ENCODE peak calls at places on chromosome 19, in ten cellular contexts. One of them, this sample, is unnamed.

GRCh38 chr19:55082023-55082851 is 6.6 kb downstream of the EPS8L1 start:
- DNase-seq in aorta: no peak
- DNase-seq in neural progenitor cell: peak; percentile 72
- DNase-seq in IMR-90: peak; percentile 42
- DNase-seq in GM12864: peak; percentile 18
- DNase-seq in heart left ventricle: no peak
- DNase-seq in GM23248: peak; percentile 46
- DNase-seq in fibroblast of mammary gland: peak; percentile 57
- DNase-seq in body of pancreas: no peak
- DNase-seq in SJSA1: peak; percentile 71
- DNase-seq in this sample: peak; percentile 34

GRCh38 chr19:16066611-16067104 is 9.6 kb upstream of the TPM4 start:
- DNase-seq in aorta: no peak
- DNase-seq in neural progenitor cell: no peak
- DNase-seq in IMR-90: peak; percentile 76
- DNase-seq in GM12864: no peak
- DNase-seq in heart left ventricle: no peak
- DNase-seq in GM23248: peak; percentile 60
- DNase-seq in fibroblast of mammary gland: peak; percentile 86
- DNase-seq in body of pancreas: no peak
- DNase-seq in SJSA1: peak; percentile 58
- DNase-seq in this sample: peak; percentile 81

GRCh38 chr19:32357720-32358119 is 12.3 kb downstream of the ZNF507 start:
- DNase-seq in aorta: no peak
- DNase-seq in neural progenitor cell: no peak
- DNase-seq in IMR-90: no peak
- DNase-seq in GM12864: no peak
- DNase-seq in heart left ventricle: no peak
- DNase-seq in GM23248: peak; percentile 18
- DNase-seq in fibroblast of mammary gland: peak; percentile 23
- DNase-seq in body of pancreas: no peak
- DNase-seq in SJSA1: no peak
- DNase-seq in this sample: no peak

GRCh38 chr19:12163841-12164240 is 945 bp downstream of the ZNF136 start:
- DNase-seq in aorta: no peak
- DNase-seq in neural progenitor cell: peak; percentile 24
- DNase-seq in IMR-90: peak; percentile 56
- DNase-seq in GM12864: no peak
- DNase-seq in heart left ventricle: no peak
- DNase-seq in GM23248: peak; percentile 87
- DNase-seq in fibroblast of mammary gland: peak; percentile 51
- DNase-seq in body of pancreas: no peak
- DNase-seq in SJSA1: no peak
- DNase-seq in this sample: peak; percentile 36

GRCh38 chr19:39307822-39308530 is 11.8 kb downstream of the IFNL1 start:
- DNase-seq in aorta: peak; percentile 77
- DNase-seq in neural progenitor cell: peak; percentile 68
- DNase-seq in IMR-90: no peak
- DNase-seq in GM12864: no peak
- DNase-seq in heart left ventricle: no peak
- DNase-seq in GM23248: peak; percentile 19
- DNase-seq in fibroblast of mammary gland: no peak
- DNase-seq in body of pancreas: no peak
- DNase-seq in SJSA1: no peak
- DNase-seq in this sample: no peak

GRCh38 chr19:18999016-18999758 is 34.1 kb downstream of the SUGP2 start:
- DNase-seq in aorta: no peak
- DNase-seq in neural progenitor cell: no peak
- DNase-seq in IMR-90: peak; percentile 58
- DNase-seq in GM12864: no peak
- DNase-seq in heart left ventricle: no peak
- DNase-seq in GM23248: peak; percentile 21
- DNase-seq in fibroblast of mammary gland: peak; percentile 15
- DNase-seq in body of pancreas: no peak
- DNase-seq in SJSA1: no peak
- DNase-seq in this sample: no peak

GRCh38 chr19:53977429-53977990 is 13.9 kb upstream of the CACNG6 start:
- DNase-seq in aorta: peak; percentile 85
- DNase-seq in neural progenitor cell: peak; percentile 95
- DNase-seq in IMR-90: peak; percentile 78
- DNase-seq in GM12864: peak; percentile 21
- DNase-seq in heart left ventricle: peak; percentile 89
- DNase-seq in GM23248: peak; percentile 93
- DNase-seq in fibroblast of mammary gland: peak; percentile 80
- DNase-seq in body of pancreas: peak; percentile 77
- DNase-seq in SJSA1: peak; percentile 72
- DNase-seq in this sample: peak; percentile 76

GRCh38 chr19:3954107-3954506 is 16.8 kb downstream of the DAPK3 start:
- DNase-seq in aorta: no peak
- DNase-seq in neural progenitor cell: no peak
- DNase-seq in IMR-90: no peak
- DNase-seq in GM12864: no peak
- DNase-seq in heart left ventricle: peak; percentile 78
- DNase-seq in GM23248: no peak
- DNase-seq in fibroblast of mammary gland: no peak
- DNase-seq in body of pancreas: no peak
- DNase-seq in SJSA1: no peak
- DNase-seq in this sample: no peak

GRCh38 chr19:36081385-36081784 is 26.7 kb downstream of the WDR62 start:
- DNase-seq in aorta: no peak
- DNase-seq in neural progenitor cell: no peak
- DNase-seq in IMR-90: peak; percentile 10
- DNase-seq in GM12864: no peak
- DNase-seq in heart left ventricle: no peak
- DNase-seq in GM23248: no peak
- DNase-seq in fibroblast of mammary gland: peak; percentile 9
- DNase-seq in body of pancreas: no peak
- DNase-seq in SJSA1: no peak
- DNase-seq in this sample: no peak

GRCh38 chr19:532578-533484 is 1.3 kb downstream of the CDC34 start:
- DNase-seq in aorta: peak; percentile 93
- DNase-seq in neural progenitor cell: peak; percentile 86
- DNase-seq in IMR-90: peak; percentile 64
- DNase-seq in GM12864: no peak
- DNase-seq in heart left ventricle: peak; percentile 88
- DNase-seq in GM23248: peak; percentile 83
- DNase-seq in fibroblast of mammary gland: peak; percentile 74
- DNase-seq in body of pancreas: peak; percentile 90
- DNase-seq in SJSA1: no peak
- DNase-seq in this sample: peak; percentile 76

GRCh38 chr19:44993926-44994537 is 7.2 kb upstream of the RELB start:
- DNase-seq in aorta: no peak
- DNase-seq in neural progenitor cell: no peak
- DNase-seq in IMR-90: no peak
- DNase-seq in GM12864: no peak
- DNase-seq in heart left ventricle: no peak
- DNase-seq in GM23248: no peak
- DNase-seq in fibroblast of mammary gland: no peak
- DNase-seq in body of pancreas: no peak
- DNase-seq in SJSA1: no peak
- DNase-seq in this sample: no peak

GRCh38 chr19:32651729-32652140 is 23.2 kb downstream of the ANKRD27 start:
- DNase-seq in aorta: no peak
- DNase-seq in neural progenitor cell: peak; percentile 81
- DNase-seq in IMR-90: peak; percentile 11
- DNase-seq in GM12864: no peak
- DNase-seq in heart left ventricle: peak; percentile 75
- DNase-seq in GM23248: no peak
- DNase-seq in fibroblast of mammary gland: no peak
- DNase-seq in body of pancreas: no peak
- DNase-seq in SJSA1: no peak
- DNase-seq in this sample: peak; percentile 23

DNA sequence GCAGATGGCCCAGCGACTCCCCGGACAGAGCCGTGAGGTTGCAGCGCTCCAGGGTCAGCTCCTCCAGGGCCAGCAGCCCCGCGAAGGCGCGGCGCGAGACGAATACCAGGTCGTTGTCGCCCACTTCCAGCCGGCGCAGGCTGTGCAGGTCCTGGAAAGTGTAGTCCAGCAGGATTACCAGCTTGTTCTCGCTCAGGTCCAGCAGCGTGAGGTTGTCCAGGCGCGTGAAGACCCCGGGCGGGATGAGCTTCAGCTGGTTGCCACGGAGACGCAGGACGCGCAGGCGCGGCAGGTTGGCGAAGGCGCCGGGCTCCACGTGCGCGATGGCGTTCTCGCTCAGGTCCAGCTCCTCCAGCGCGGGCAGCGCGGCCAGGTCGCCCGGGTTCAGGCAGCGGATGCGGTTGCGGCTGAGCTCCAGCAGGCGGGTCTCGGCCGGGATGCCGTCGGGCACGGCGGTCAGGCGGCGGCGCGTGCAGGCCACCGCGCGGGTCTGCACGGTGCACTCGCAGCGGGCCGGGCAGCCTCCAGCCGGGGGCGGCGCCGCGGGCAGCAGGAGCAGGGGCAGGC is 9.3 kb upstream of the PEAK3 start:
- DNase-seq in aorta: peak; percentile 78
- DNase-seq in neural progenitor cell: peak; percentile 92
- DNase-seq in IMR-90: no peak
- DNase-seq in GM12864: no peak
- DNase-seq in heart left ventricle: no peak
- DNase-seq in GM23248: peak; percentile 32
- DNase-seq in fibroblast of mammary gland: no peak
- DNase-seq in body of pancreas: no peak
- DNase-seq in SJSA1: no peak
- DNase-seq in this sample: no peak
- H3K4me3 ChIP-seq in aorta: no peak overlapping the region
- H3K4me3 ChIP-seq in neural progenitor cell: peak overlapping the region; percentile 34
- H3K4me3 ChIP-seq in IMR-90: no peak overlapping the region
- H3K4me3 ChIP-seq in GM12864: peak overlapping the region; percentile 63
- H3K4me3 ChIP-seq in heart left ventricle: peak overlapping the region; percentile 44
- H3K4me3 ChIP-seq in GM23248: no peak overlapping the region
- H3K4me3 ChIP-seq in fibroblast of mammary gland: no peak overlapping the region
- H3K4me3 ChIP-seq in body of pancreas: no peak overlapping the region
- H3K4me3 ChIP-seq in SJSA1: no peak overlapping the region
- H3K4me3 ChIP-seq in this sample: no peak overlapping the region

GRCh38 chr19:29927944-29928669 is 13.9 kb upstream of the URI1 start:
- DNase-seq in aorta: no peak
- DNase-seq in neural progenitor cell: peak; percentile 68
- DNase-seq in IMR-90: no peak
- DNase-seq in GM12864: peak; percentile 65
- DNase-seq in heart left ventricle: no peak
- DNase-seq in GM23248: no peak
- DNase-seq in fibroblast of mammary gland: no peak
- DNase-seq in body of pancreas: no peak
- DNase-seq in SJSA1: no peak
- DNase-seq in this sample: no peak
- H3K4me3 ChIP-seq in aorta: no peak overlapping the region
- H3K4me3 ChIP-seq in neural progenitor cell: no peak overlapping the region
- H3K4me3 ChIP-seq in IMR-90: no peak overlapping the region
- H3K4me3 ChIP-seq in GM12864: no peak overlapping the region
- H3K4me3 ChIP-seq in heart left ventricle: no peak overlapping the region
- H3K4me3 ChIP-seq in GM23248: no peak overlapping the region
- H3K4me3 ChIP-seq in fibroblast of mammary gland: no peak overlapping the region
- H3K4me3 ChIP-seq in body of pancreas: no peak overlapping the region
- H3K4me3 ChIP-seq in SJSA1: no peak overlapping the region
- H3K4me3 ChIP-seq in this sample: peak overlapping the region; percentile 30

GRCh38 chr19:8148088-8148409 is 1.3 kb downstream of the FBN3 start:
- DNase-seq in aorta: no peak
- DNase-seq in neural progenitor cell: no peak
- DNase-seq in IMR-90: no peak
- DNase-seq in GM12864: no peak
- DNase-seq in heart left ventricle: no peak
- DNase-seq in GM23248: no peak
- DNase-seq in fibroblast of mammary gland: no peak
- DNase-seq in body of pancreas: no peak
- DNase-seq in SJSA1: no peak
- DNase-seq in this sample: no peak
- H3K4me3 ChIP-seq in aorta: no peak overlapping the region
- H3K4me3 ChIP-seq in neural progenitor cell: peak overlapping the region; percentile 90
- H3K4me3 ChIP-seq in IMR-90: no peak overlapping the region
- H3K4me3 ChIP-seq in GM12864: no peak overlapping the region
- H3K4me3 ChIP-seq in heart left ventricle: no peak overlapping the region
- H3K4me3 ChIP-seq in GM23248: no peak overlapping the region
- H3K4me3 ChIP-seq in fibroblast of mammary gland: no peak overlapping the region
- H3K4me3 ChIP-seq in body of pancreas: no peak overlapping the region
- H3K4me3 ChIP-seq in SJSA1: no peak overlapping the region
- H3K4me3 ChIP-seq in this sample: no peak overlapping the region

GRCh38 chr19:58009301-58009665 is 6.7 kb upstream of the ZNF606 start:
- DNase-seq in aorta: no peak
- DNase-seq in neural progenitor cell: no peak
- DNase-seq in IMR-90: no peak
- DNase-seq in GM12864: no peak
- DNase-seq in heart left ventricle: no peak
- DNase-seq in GM23248: no peak
- DNase-seq in fibroblast of mammary gland: no peak
- DNase-seq in body of pancreas: no peak
- DNase-seq in SJSA1: no peak
- DNase-seq in this sample: no peak

GRCh38 chr19:58007285-58007684 is 4.7 kb upstream of the ZNF606 start:
- DNase-seq in aorta: no peak
- DNase-seq in neural progenitor cell: no peak
- DNase-seq in IMR-90: no peak
- DNase-seq in GM12864: no peak
- DNase-seq in heart left ventricle: no peak
- DNase-seq in GM23248: no peak
- DNase-seq in fibroblast of mammary gland: no peak
- DNase-seq in body of pancreas: no peak
- DNase-seq in SJSA1: no peak
- DNase-seq in this sample: no peak

GRCh38 chr19:58009666-58010301 is 7.2 kb upstream of the ZNF606 start:
- DNase-seq in aorta: peak; percentile 90
- DNase-seq in neural progenitor cell: peak; percentile 71
- DNase-seq in IMR-90: peak; percentile 63
- DNase-seq in GM12864: no peak
- DNase-seq in heart left ventricle: peak; percentile 90
- DNase-seq in GM23248: peak; percentile 89
- DNase-seq in fibroblast of mammary gland: peak; percentile 79
- DNase-seq in body of pancreas: peak; percentile 84
- DNase-seq in SJSA1: no peak
- DNase-seq in this sample: peak; percentile 81

GRCh38 chr19:58010507-58010906 is 7.9 kb upstream of the ZNF606 start:
- DNase-seq in aorta: no peak
- DNase-seq in neural progenitor cell: no peak
- DNase-seq in IMR-90: no peak
- DNase-seq in GM12864: no peak
- DNase-seq in heart left ventricle: no peak
- DNase-seq in GM23248: no peak
- DNase-seq in fibroblast of mammary gland: no peak
- DNase-seq in body of pancreas: no peak
- DNase-seq in SJSA1: no peak
- DNase-seq in this sample: no peak
- H3K4me3 ChIP-seq in aorta: no peak overlapping the region
- H3K4me3 ChIP-seq in neural progenitor cell: no peak overlapping the region
- H3K4me3 ChIP-seq in IMR-90: no peak overlapping the region
- H3K4me3 ChIP-seq in GM12864: no peak overlapping the region
- H3K4me3 ChIP-seq in heart left ventricle: no peak overlapping the region
- H3K4me3 ChIP-seq in GM23248: no peak overlapping the region
- H3K4me3 ChIP-seq in fibroblast of mammary gland: no peak overlapping the region
- H3K4me3 ChIP-seq in body of pancreas: no peak overlapping the region
- H3K4me3 ChIP-seq in SJSA1: no peak overlapping the region
- H3K4me3 ChIP-seq in this sample: no peak overlapping the region

GRCh38 chr19:46204008-46204407 is 25.5 kb upstream of the IGFL1 start:
- DNase-seq in aorta: peak; percentile 57
- DNase-seq in neural progenitor cell: no peak
- DNase-seq in IMR-90: no peak
- DNase-seq in GM12864: no peak
- DNase-seq in heart left ventricle: no peak
- DNase-seq in GM23248: no peak
- DNase-seq in fibroblast of mammary gland: no peak
- DNase-seq in body of pancreas: no peak
- DNase-seq in SJSA1: no peak
- DNase-seq in this sample: no peak
- H3K4me3 ChIP-seq in aorta: no peak overlapping the region
- H3K4me3 ChIP-seq in neural progenitor cell: no peak overlapping the region
- H3K4me3 ChIP-seq in IMR-90: no peak overlapping the region
- H3K4me3 ChIP-seq in GM12864: no peak overlapping the region
- H3K4me3 ChIP-seq in heart left ventricle: no peak overlapping the region
- H3K4me3 ChIP-seq in GM23248: no peak overlapping the region
- H3K4me3 ChIP-seq in fibroblast of mammary gland: no peak overlapping the region
- H3K4me3 ChIP-seq in body of pancreas: no peak overlapping the region
- H3K4me3 ChIP-seq in SJSA1: no peak overlapping the region
- H3K4me3 ChIP-seq in this sample: no peak overlapping the region

This sample was measured in fibroblast of lung.